ENCODE peak calls at places on chromosome 21, in five cellular contexts. T is skeletal muscle cell, M is GM23248, U is RPMI8226, C is EH. F is an unnamed sample.

GRCh38 chr21:44870748-44871495 is 2.6 kb downstream of the PTTG1IP start:
- DNase-seq in T (no peak), M (no peak), U (no peak), C (peak; percentile 17), F (peak; percentile 78)

GRCh38 chr21:31874817-31875216 is 2.0 kb downstream of the HUNK start:
- DNase-seq in T (no peak), M (peak; percentile 27), U (no peak), C (no peak), F (no peak)

GRCh38 chr21:39321424-39321823 is 8.0 kb upstream of the BRWD1 start:
- DNase-seq in T (no peak), M (no peak), U (no peak), C (no peak), F (peak; percentile 29)

GRCh38 chr21:37009740-37010341 is 3.3 kb downstream of the RIPPLY3 start:
- DNase-seq in T (peak; percentile 49), M (peak; percentile 88), U (peak; percentile 91), C (peak; percentile 86), F (peak; percentile 91)

GRCh38 chr21:31663584-31664249 is 4.2 kb downstream of the SOD1 start:
- DNase-seq in T (no peak), M (no peak), U (no peak), C (no peak), F (no peak)

GRCh38 chr21:34836103-34836932 is 167.5 kb downstream of the CLIC6 start:
- DNase-seq in T (peak; percentile 100), M (peak; percentile 100), U (no peak), C (peak; percentile 100), F (peak; percentile 100)

GRCh38 chr21:34881894-34882371 is 167.2 kb downstream of the RUNX1 start:
- DNase-seq in T (no peak), M (peak; percentile 86), U (no peak), C (peak; percentile 91), F (peak; percentile 94)

GRCh38 chr21:42836767-42837301 is 42.5 kb downstream of the WDR4 start:
- DNase-seq in T (no peak), M (no peak), U (no peak), C (no peak), F (no peak)

GRCh38 chr21:42407476-42407875 is 3.8 kb downstream of the UBASH3A start:
- DNase-seq in T (no peak), M (no peak), U (no peak), C (no peak), F (no peak)

GRCh38 chr21:40689816-40690215 is 157.1 kb downstream of the DSCAM start:
- DNase-seq in T (no peak), M (no peak), U (no peak), C (no peak), F (no peak)

GRCh38 chr21:36155603-36156338 is 853 bp upstream of the DOP1B start:
- DNase-seq in T (no peak), M (no peak), U (peak; percentile 36), C (no peak), F (no peak)

GRCh38 chr21:38839683-38840286 is 34.1 kb downstream of the ETS2 start:
- DNase-seq in T (peak; percentile 92), M (peak; percentile 92), U (no peak), C (peak; percentile 92), F (peak; percentile 96)

GRCh38 chr21:46183910-46184624 is at the start of gene SPATC1L:
- DNase-seq in T (peak; percentile 57), M (peak; percentile 80), U (peak; percentile 49), C (peak; percentile 71), F (peak; percentile 69)

GRCh38 chr21:39173999-39174398 is 9.3 kb downstream of the PSMG1 start:
- DNase-seq in T (no peak), M (no peak), U (no peak), C (no peak), F (no peak)

GRCh38 chr21:36693144-36694040 is 5.5 kb upstream of the SIM2 start:
- DNase-seq in T (no peak), M (no peak), U (no peak), C (no peak), F (no peak)

GRCh38 chr21:26433386-26433785 is 139.7 kb downstream of the CYYR1 start:
- DNase-seq in T (no peak), M (peak; percentile 68), U (no peak), C (peak; percentile 28), F (peak; percentile 3)

GRCh38 chr21:34936299-34936698 is 112.8 kb downstream of the RUNX1 start:
- DNase-seq in T (no peak), M (no peak), U (no peak), C (peak; percentile 69), F (no peak)

GRCh38 chr21:17386498-17386897 is 126.3 kb upstream of the CXADR start:
- DNase-seq in T (no peak), M (no peak), U (no peak), C (no peak), F (no peak)

GRCh38 chr21:26147535-26147934 is 23.0 kb downstream of the APP start:
- DNase-seq in T (no peak), M (no peak), U (no peak), C (no peak), F (no peak)

GRCh38 chr21:42338730-42339715 is 11.8 kb downstream of the TFF2 start:
- DNase-seq in T (no peak), M (no peak), U (no peak), C (no peak), F (no peak)

GRCh38 chr21:22762463-22762862 is 1764.3 kb downstream of the NCAM2 start:
- DNase-seq in T (no peak), M (no peak), U (no peak), C (no peak), F (no peak)

GRCh38 chr21:42692688-42693087 is 39.3 kb downstream of the PDE9A start:
- DNase-seq in T (no peak), M (no peak), U (no peak), C (no peak), F (no peak)

GRCh38 chr21:44898851-44899767 is 21.6 kb downstream of the ITGB2 start:
- DNase-seq in T (no peak), M (no peak), U (no peak), C (no peak), F (no peak)

GRCh38 chr21:45767071-45768006 is 123.8 kb downstream of the PCBP3 start:
- DNase-seq in T (peak; percentile 27), M (peak; percentile 30), U (no peak), C (no peak), F (no peak)

GRCh38 chr21:26377111-26377694 is 195.9 kb downstream of the CYYR1 start:
- DNase-seq in T (no peak), M (peak; percentile 2), U (no peak), C (no peak), F (no peak)

GRCh38 chr21:36706951-36707762 is 8.2 kb downstream of the SIM2 start:
- DNase-seq in T (no peak), M (peak; percentile 29), U (no peak), C (peak; percentile 36), F (no peak)

GRCh38 chr21:41235214-41235613 is 67.3 kb downstream of the BACE2 start:
- DNase-seq in T (no peak), M (no peak), U (no peak), C (no peak), F (no peak)

GRCh38 chr21:29523646-29524045 is 224.9 kb downstream of the BACH1 start:
- DNase-seq in T (peak; percentile 27), M (peak; percentile 61), U (no peak), C (peak; percentile 18), F (no peak)

GRCh38 chr21:33023574-33024277 is 2.0 kb upstream of the OLIG2 start:
- DNase-seq in T (no peak), M (no peak), U (peak; percentile 70), C (no peak), F (peak; percentile 26)